ENCODE peak calls at places on chromosomes 3 and 15, in nine cellular contexts. Z is AG20443; S is RKO; W is activated CD8-positive, alpha-beta memory T cell treated with anti-CD3 and anti-CD28 coated beads for 48 hours; T is HTR-8/SVneo; B is ELR; O is stimulated activated CD8-positive, alpha-beta memory T cell treated with anti-CD3 and anti-CD28 coated beads, Interleukin-15, amount 100 ng/mL, for 1 hour; P is neural progenitor cell; J is NAMALWA. K is an unnamed sample.

GRCh38 chr15:22806156-22806555 is 19.7 kb downstream of the NIPA1 start:
- DNase-seq in S (no peak), Z (no peak), J (no peak), O (no peak), P (no peak), T (no peak), W (no peak), B (no peak), K (no peak)

GRCh38 chr3:123658860-123659221 is 74.0 kb upstream of the HACD2 start:
- DNase-seq in W (no peak), B (no peak), O (no peak), J (no peak), Z (no peak), P (no peak), T (no peak), S (no peak), K (no peak)

GRCh38 chr15:101437209-101437608 is 52.3 kb downstream of the PCSK6 start:
- DNase-seq in T (no peak), J (no peak), Z (no peak), B (no peak), W (no peak), S (no peak), O (no peak), P (no peak), K (no peak)

GRCh38 chr3:194808709-194809108 is 123.0 kb downstream of the FAM43A start:
- DNase-seq in W (no peak), B (peak; percentile 52), O (no peak), Z (no peak), P (no peak), S (peak; percentile 25), T (no peak), J (no peak), K (no peak)

GRCh38 chr3:120224249-120224648 is 60.8 kb downstream of the GPR156 start:
- DNase-seq in B (no peak), Z (no peak), S (no peak), P (no peak), W (no peak), J (no peak), T (no peak), O (no peak), K (no peak)

GRCh38 chr15:39466428-39466827 is 114.5 kb upstream of the THBS1 start:
- DNase-seq in T (no peak), J (no peak), B (no peak), S (no peak), O (no peak), Z (peak; percentile 62), W (no peak), P (no peak), K (no peak)

GRCh38 chr15:83449250-83449671 is 2.1 kb downstream of the SH3GL3 start:
- DNase-seq in Z (no peak), T (no peak), J (no peak), O (no peak), P (no peak), W (no peak), S (no peak), B (no peak), K (no peak)

GRCh38 chr3:129409541-129409940 is 18.9 kb downstream of the EFCAB12 start:
- DNase-seq in Z (no peak), T (no peak), B (no peak), P (no peak), O (no peak), W (no peak), S (no peak), J (no peak), K (no peak)

GRCh38 chr15:79023918-79024317 is 66.7 kb downstream of the RASGRF1 start:
- DNase-seq in W (no peak), B (no peak), P (no peak), J (no peak), O (no peak), Z (no peak), S (no peak), T (no peak), K (no peak)

GRCh38 chr15:68819451-68820204 is 1.1 kb downstream of the ANP32A start:
- DNase-seq in S (peak; percentile 41), Z (no peak), J (peak; percentile 65), W (no peak), O (no peak), T (no peak), B (peak; percentile 65), P (peak; percentile 70), K (peak; percentile 84)

GRCh38 chr3:156477306-156477705 is 77.6 kb downstream of the SSR3 start:
- DNase-seq in B (peak; percentile 22), P (peak; percentile 43), T (no peak), S (no peak), Z (peak; percentile 83), W (no peak), O (no peak), J (no peak), K (no peak)

GRCh38 chr3:143295201-143296080 is 175.9 kb downstream of the CHST2 start:
- DNase-seq in S (no peak), W (no peak), B (no peak), J (peak; percentile 9), O (no peak), T (no peak), Z (no peak), P (no peak), K (no peak)

GRCh38 chr3:24622696-24623225 is 128.1 kb upstream of the THRB start:
- DNase-seq in S (no peak), O (no peak), P (no peak), W (no peak), J (no peak), Z (no peak), B (no peak), T (no peak), K (no peak)

K was measured in retina.